ENCODE peak calls at places on chromosomes 11 and 22, in ten cellular contexts. A is AG04450, T is esophagus squamous epithelium, F is GM23338, S is HL-60, J is spleen, K is ovary, L is IMR-90, Y is lower lobe of right lung, X is pancreas. Z is an unnamed sample. For H3K27me3, the result is how much of the 10 kb centered on the place peaks cover.

GRCh38 chr11:113262594-113262993 is 51.8 kb upstream of the TTC12 start:
- DNase-seq in X (no peak), L (no peak), F (no peak), S (no peak), K (no peak), Y (no peak), A (no peak), J (no peak), T (no peak), Z (no peak)

GRCh38 chr11:123531325-123531724 is 101.3 kb downstream of the GRAMD1B start:
- DNase-seq in S (no peak), X (no peak), Y (no peak), T (no peak), K (no peak), L (no peak), F (no peak), J (no peak), A (no peak), Z (no peak)

GRCh38 chr11:2586091-2586792 is 113.6 kb downstream of the KCNQ1OT1 start:
- DNase-seq in K (no peak), J (peak), T (no peak), F (no peak), Y (peak), A (no peak), S (no peak), L (no peak), X (peak), Z (no peak)

GRCh38 chr11:1391165-1392010 is 1.7 kb downstream of the BRSK2 start:
- DNase-seq in F (peak), T (no peak), J (no peak), K (no peak), Y (no peak), X (no peak), S (no peak), L (no peak), A (no peak), Z (no peak)

GRCh38 chr11:109680127-109680526 is 258.1 kb downstream of the C11orf87 start:
- DNase-seq in F (no peak), X (no peak), Y (no peak), A (no peak), J (no peak), L (peak), K (no peak), T (no peak), S (no peak), Z (no peak)

GRCh38 chr11:132561937-132562336 is 970.4 kb downstream of the OPCML start:
- DNase-seq in J (no peak), X (no peak), A (no peak), S (no peak), K (no peak), F (no peak), T (no peak), Y (no peak), L (no peak), Z (no peak)

GRCh38 chr22:28909375-28909774 is 26.0 kb downstream of the ZNRF3 start:
- DNase-seq in T (no peak), X (no peak), Y (no peak), F (no peak), K (no peak), L (peak), J (no peak), A (no peak), S (no peak), Z (peak)

GRCh38 chr22:36453266-36453607 is 28.2 kb downstream of the TXN2 start:
- DNase-seq in A (no peak), Y (no peak), T (no peak), X (no peak), S (no peak), J (no peak), K (no peak), L (no peak), F (no peak), Z (no peak)

GRCh38 chr11:22449441-22449840 is 111.3 kb downstream of the SLC17A6 start:
- DNase-seq in S (no peak), T (no peak), Y (no peak), X (no peak), K (no peak), F (peak), A (no peak), J (no peak), L (peak), Z (no peak)

GRCh38 chr11:76769645-76770586 is 13.2 kb upstream of the TSKU start:
- DNase-seq in S (no peak), J (peak), L (peak), X (peak), A (no peak), F (no peak), K (no peak), T (no peak), Y (no peak), Z (no peak)

GRCh38 chr11:72257551-72257950 is 13.6 kb upstream of the PHOX2A start:
- DNase-seq in L (no peak), J (no peak), T (no peak), S (no peak), K (no peak), A (no peak), Y (no peak), X (no peak), F (no peak), Z (no peak)

GRCh38 chr11:116230453-116230852 is 542.3 kb downstream of the BUD13 start:
- DNase-seq in S (no peak), J (no peak), F (no peak), A (no peak), X (no peak), T (no peak), Y (no peak), L (no peak), K (no peak), Z (no peak)

GRCh38 chr11:83970061-83970671 is 684.0 kb upstream of the CCDC90B start:
- DNase-seq in S (no peak), X (no peak), J (no peak), T (no peak), L (no peak), Y (no peak), F (no peak), K (no peak), A (no peak), Z (peak)

GRCh38 chr11:5364214-5364613 is 12.9 kb downstream of the OR51B6 start:
- DNase-seq in J (no peak), Y (no peak), T (no peak), L (peak), X (no peak), K (no peak), F (no peak), A (peak), S (no peak), Z (no peak)

GRCh38 chr11:2533642-2534115 is 88.9 kb downstream of the KCNQ1 start:
- DNase-seq in X (peak), F (peak), K (peak), A (peak), S (peak), J (peak), T (no peak), L (peak), Y (peak), Z (peak)

GRCh38 chr11:123184531-123184930 is 10.5 kb downstream of the CLMP start:
- DNase-seq in T (no peak), K (no peak), F (no peak), A (no peak), L (no peak), J (no peak), S (no peak), X (no peak), Y (no peak), Z (no peak)

GRCh38 chr11:567036-567628 is 6.4 kb downstream of the RASSF7 start:
- DNase-seq in K (peak), S (no peak), F (no peak), J (peak), L (no peak), Y (no peak), A (no peak), T (no peak), X (peak), Z (no peak)

GRCh38 chr11:92480519-92480918 is 255.9 kb downstream of the FAT3 start:
- DNase-seq in T (no peak), K (no peak), J (no peak), X (no peak), S (no peak), F (no peak), L (peak), A (no peak), Y (no peak), Z (no peak)

GRCh38 chr11:89491141-89491690 is at the start of gene NOX4:
- DNase-seq in Y (peak), A (no peak), T (no peak), F (peak), J (peak), S (no peak), K (peak), L (peak), X (peak), Z (no peak)

GRCh38 chr11:111069076-111069475 is 176.4 kb upstream of the POU2AF2 start:
- DNase-seq in Y (no peak), X (no peak), S (no peak), T (no peak), J (no peak), L (peak), K (no peak), A (peak), F (peak), Z (no peak)

GRCh38 chr11:97269527-97269926 is 879.7 kb downstream of the JRKL start:
- DNase-seq in A (no peak), T (no peak), S (no peak), X (no peak), K (no peak), F (peak), J (no peak), L (no peak), Y (no peak), Z (no peak)

GRCh38 chr22:49247194-49247924 is 580.3 kb downstream of the BRD1 start:
- DNase-seq in F (no peak), T (no peak), L (no peak), A (no peak), S (no peak), J (no peak), Y (no peak), X (no peak), K (no peak), Z (no peak)

GRCh38 chr11:57792060-57792541 is 30.5 kb downstream of the CTNND1 start:
- DNase-seq in L (peak), K (no peak), A (no peak), J (peak), Y (peak), F (no peak), X (no peak), S (peak), T (peak), Z (peak)

GRCh38 chr11:2211113-2211971 is 39.7 kb upstream of the TH start:
- DNase-seq in L (no peak), S (no peak), J (peak), A (no peak), Y (no peak), F (no peak), T (no peak), X (peak), K (peak), Z (no peak)

GRCh38 chr11:61762798-61763197 is 10.4 kb downstream of the MYRF start:
- DNase-seq in S (no peak), J (no peak), Y (no peak), A (no peak), K (no peak), X (no peak), T (no peak), L (no peak), F (no peak), Z (no peak)

GRCh38 chr11:109405671-109406070 is 16.3 kb upstream of the C11orf87 start:
- DNase-seq in A (peak), S (no peak), L (peak), T (no peak), X (no peak), Y (no peak), J (no peak), K (no peak), F (no peak), Z (no peak)

GRCh38 chr11:84130646-84131427 is 844.7 kb upstream of the CCDC90B start:
- DNase-seq in X (no peak), F (no peak), A (no peak), T (no peak), J (no peak), S (no peak), Y (no peak), K (no peak), L (no peak), Z (no peak)

GRCh38 chr22:19757985-19758895 is 2.3 kb upstream of the TBX1 start:
- DNase-seq in A (no peak), J (no peak), L (no peak), S (no peak), Y (no peak), F (peak), X (no peak), K (no peak), T (no peak), Z (no peak)

GRCh38 chr22:42862045-42862734 is 5.1 kb upstream of the ARFGAP3 start:
- DNase-seq in K (no peak), Y (no peak), S (no peak), F (no peak), L (peak), X (no peak), A (peak), J (no peak), T (no peak), Z (no peak)

GRCh38 chr22:46436595-46437163 is 100.7 kb downstream of the CELSR1 start:
- DNase-seq in X (no peak), S (no peak), L (peak), Y (no peak), A (no peak), J (no peak), K (no peak), T (no peak), F (no peak), Z (no peak)

GRCh38 chr11:101974255-101974654 is 57.9 kb upstream of the ANGPTL5 start:
- DNase-seq in L (peak), S (no peak), Y (no peak), K (no peak), X (no peak), T (no peak), A (peak), J (no peak), F (no peak), Z (no peak)

GRCh38 chr22:44994399-44995281 is 15.2 kb downstream of the PHF21B start:
- DNase-seq in X (no peak), T (no peak), Y (no peak), S (no peak), J (no peak), A (no peak), L (no peak), K (no peak), F (no peak), Z (no peak)

DNA sequence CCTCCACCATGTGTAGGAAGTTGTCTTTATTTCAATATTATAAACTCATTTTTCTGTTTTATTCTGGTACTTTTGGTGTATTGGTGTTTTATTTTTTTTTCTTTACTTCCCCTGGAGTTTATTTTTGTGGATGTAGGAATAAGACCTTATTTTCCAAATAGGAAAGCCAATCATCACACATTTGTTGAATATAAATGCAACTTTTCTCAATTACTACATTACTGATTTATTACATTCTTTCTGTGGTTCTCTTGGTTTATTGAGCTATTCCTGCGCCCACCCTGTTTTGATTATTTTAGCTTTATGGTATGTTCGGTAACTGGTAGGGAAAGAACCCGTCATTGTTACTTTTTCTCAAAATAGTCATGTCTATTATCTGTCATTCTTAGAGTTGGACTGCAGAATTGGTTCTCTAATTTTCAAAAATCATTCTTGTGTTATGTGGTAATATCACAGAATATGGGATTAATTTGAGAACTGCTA is 3.6 kb downstream of the IGLL5 start:
- DNase-seq in F (no peak), J (no peak), T (no peak), K (no peak), L (no peak), S (no peak), A (no peak), Y (no peak), X (no peak), Z (no peak)
- H3K27me3 ChIP-seq in F (half or more), J (under half), T (under half), K (under half), L (under half), S (under half), A (under half), Y (under half), X (under half), Z (under half)

DNA sequence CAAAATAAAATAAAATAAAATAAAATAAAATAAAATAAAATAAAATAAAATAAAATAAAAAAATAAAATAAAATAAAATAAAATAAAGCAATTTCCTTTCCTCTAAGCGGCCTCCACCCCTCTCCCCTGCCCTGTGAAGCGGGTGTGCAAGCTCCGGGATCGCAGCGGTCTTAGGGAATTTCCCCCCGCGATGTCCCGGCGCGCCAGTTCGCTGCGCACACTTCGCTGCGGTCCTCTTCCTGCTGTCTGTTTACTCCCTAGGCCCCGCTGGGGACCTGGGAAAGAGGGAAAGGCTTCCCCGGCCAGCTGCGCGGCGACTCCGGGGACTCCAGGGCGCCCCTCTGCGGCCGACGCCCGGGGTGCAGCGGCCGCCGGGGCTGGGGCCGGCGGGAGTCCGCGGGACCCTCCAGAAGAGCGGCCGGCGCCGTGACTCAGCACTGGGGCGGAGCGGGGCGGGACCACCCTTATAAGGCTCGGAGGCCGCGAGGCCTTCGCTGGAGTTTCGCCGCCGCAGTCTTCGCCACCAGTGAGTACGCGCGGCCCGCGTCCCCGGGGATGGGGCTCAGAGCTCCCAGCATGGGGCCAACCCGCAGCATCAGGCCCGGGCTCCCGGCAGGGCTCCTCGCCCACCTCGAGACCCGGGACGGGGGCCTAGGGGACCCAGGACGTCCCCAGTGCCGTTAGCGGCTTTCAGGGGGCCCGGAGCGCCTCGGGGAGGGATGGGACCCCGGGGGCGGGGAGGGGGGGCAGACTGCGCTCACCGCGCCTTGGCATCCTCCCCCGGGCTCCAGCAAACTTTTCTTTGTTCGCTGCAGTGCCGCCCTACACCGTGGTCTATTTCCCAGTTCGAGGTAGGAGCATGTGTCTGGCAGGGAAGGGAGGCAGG is at the start of gene GSTP1:
- DNase-seq in F (peak), K (peak), T (peak), Y (peak), A (peak), S (peak), L (peak), X (peak), J (peak), Z (peak)
- TF ChIP-seq CTCF in F (peak), K (peak), T (peak), Y (peak), A (peak), S (no peak), L (peak), X (peak), J (peak), Z (peak)

GRCh38 chr22:47943729-47944700 is 1181.6 kb downstream of the TBC1D22A start:
- DNase-seq in S (no peak), F (no peak), J (no peak), T (no peak), K (no peak), L (no peak), Y (no peak), X (no peak), A (no peak), Z (no peak)
- H3K27me3 ChIP-seq in S (under half), F (under half), J (under half), T (under half), K (under half), L (under half), Y (under half), X (under half), A (under half), Z (under half)

GRCh38 chr11:129530154-129530895 is 154.7 kb downstream of the BARX2 start:
- DNase-seq in S (no peak), K (no peak), A (no peak), F (peak), Y (no peak), T (no peak), L (no peak), X (no peak), J (no peak), Z (no peak)

GRCh38 chr11:129533395-129533794 is 157.7 kb downstream of the BARX2 start:
- DNase-seq in L (no peak), K (no peak), Y (no peak), J (no peak), X (no peak), F (no peak), T (no peak), S (no peak), A (no peak), Z (no peak)

DNA sequence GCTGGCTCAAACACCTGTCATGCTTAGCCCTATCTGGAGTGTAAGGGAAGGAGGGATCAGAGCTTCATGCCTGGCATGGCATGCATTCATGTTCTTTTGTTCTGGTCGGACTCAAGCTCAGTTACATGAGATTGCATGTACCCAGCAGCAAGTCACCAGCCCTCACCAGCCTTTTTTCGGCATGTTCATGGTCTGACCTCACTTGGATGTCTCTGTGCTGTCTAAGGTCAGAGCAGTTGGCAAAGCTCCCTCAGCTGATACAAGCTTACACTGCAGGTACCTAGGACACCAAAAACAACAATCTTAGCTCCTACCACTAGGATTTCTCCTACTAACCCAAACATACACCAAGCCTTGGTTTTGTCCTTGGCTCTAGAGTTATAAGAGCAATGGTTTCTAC is 152.6 kb downstream of the BARX2 start:
- DNase-seq in L (no peak), A (no peak), J (no peak), T (no peak), K (no peak), X (no peak), F (no peak), Y (no peak), S (no peak), Z (no peak)
- TF ChIP-seq CTCF in L (no peak), A (no peak), J (no peak), T (no peak), K (no peak), X (no peak), F (no peak), Y (no peak), S (no peak), Z (no peak)

Z was measured in GM06990.